ENCODE peak calls at places on chromosomes 11 and 22, in seven cellular contexts. One of them, this sample, is unnamed.

GRCh38 chr22:36405221-36405631 is 17.5 kb upstream of the MYH9 start:
- DNase-seq in activated T-cell treated with anti-CD3 and anti-CD28 coated beads for 48 hours: no peak
- DNase-seq in AG08395: no peak
- DNase-seq in NCI-H1694: no peak
- DNase-seq in SJSA1: no peak
- DNase-seq in heart right ventricle: no peak
- DNase-seq in hepatic stellate cell: no peak
- DNase-seq in this sample: no peak

GRCh38 chr11:35330924-35331323 is 88.4 kb downstream of the SLC1A2 start:
- DNase-seq in activated T-cell treated with anti-CD3 and anti-CD28 coated beads for 48 hours: no peak
- DNase-seq in AG08395: no peak
- DNase-seq in NCI-H1694: no peak
- DNase-seq in SJSA1: no peak
- DNase-seq in heart right ventricle: no peak
- DNase-seq in hepatic stellate cell: no peak
- DNase-seq in this sample: no peak

GRCh38 chr22:20061481-20061861 is 18.6 kb upstream of the DGCR8 start:
- DNase-seq in activated T-cell treated with anti-CD3 and anti-CD28 coated beads for 48 hours: no peak
- DNase-seq in AG08395: no peak
- DNase-seq in NCI-H1694: no peak
- DNase-seq in SJSA1: no peak
- DNase-seq in heart right ventricle: peak
- DNase-seq in hepatic stellate cell: no peak
- DNase-seq in this sample: no peak

GRCh38 chr11:125224391-125225015 is 60.0 kb downstream of the PKNOX2 start:
- DNase-seq in activated T-cell treated with anti-CD3 and anti-CD28 coated beads for 48 hours: no peak
- DNase-seq in AG08395: no peak
- DNase-seq in NCI-H1694: peak
- DNase-seq in SJSA1: no peak
- DNase-seq in heart right ventricle: peak
- DNase-seq in hepatic stellate cell: peak
- DNase-seq in this sample: peak

GRCh38 chr11:26227311-26227710 is 104.6 kb upstream of the ANO3 start:
- DNase-seq in activated T-cell treated with anti-CD3 and anti-CD28 coated beads for 48 hours: no peak
- DNase-seq in AG08395: peak
- DNase-seq in NCI-H1694: peak
- DNase-seq in SJSA1: no peak
- DNase-seq in heart right ventricle: no peak
- DNase-seq in hepatic stellate cell: peak
- DNase-seq in this sample: peak

GRCh38 chr11:81792416-81792815 is 941.2 kb downstream of the FAM181B start:
- DNase-seq in activated T-cell treated with anti-CD3 and anti-CD28 coated beads for 48 hours: no peak
- DNase-seq in AG08395: no peak
- DNase-seq in NCI-H1694: no peak
- DNase-seq in SJSA1: no peak
- DNase-seq in heart right ventricle: no peak
- DNase-seq in hepatic stellate cell: no peak
- DNase-seq in this sample: no peak

GRCh38 chr11:97761175-97761574 is 1259.6 kb upstream of the CNTN5 start:
- DNase-seq in activated T-cell treated with anti-CD3 and anti-CD28 coated beads for 48 hours: no peak
- DNase-seq in AG08395: no peak
- DNase-seq in NCI-H1694: no peak
- DNase-seq in SJSA1: no peak
- DNase-seq in heart right ventricle: no peak
- DNase-seq in hepatic stellate cell: no peak
- DNase-seq in this sample: no peak

GRCh38 chr11:43072096-43072495 is 239.7 kb upstream of the API5 start:
- DNase-seq in activated T-cell treated with anti-CD3 and anti-CD28 coated beads for 48 hours: no peak
- DNase-seq in AG08395: no peak
- DNase-seq in NCI-H1694: no peak
- DNase-seq in SJSA1: no peak
- DNase-seq in heart right ventricle: no peak
- DNase-seq in hepatic stellate cell: no peak
- DNase-seq in this sample: no peak

GRCh38 chr11:86014221-86014620 is 54.7 kb downstream of the PICALM start:
- DNase-seq in activated T-cell treated with anti-CD3 and anti-CD28 coated beads for 48 hours: no peak
- DNase-seq in AG08395: no peak
- DNase-seq in NCI-H1694: no peak
- DNase-seq in SJSA1: no peak
- DNase-seq in heart right ventricle: no peak
- DNase-seq in hepatic stellate cell: no peak
- DNase-seq in this sample: no peak

GRCh38 chr11:43866969-43867368 is 13.7 kb upstream of the ALKBH3 start:
- DNase-seq in activated T-cell treated with anti-CD3 and anti-CD28 coated beads for 48 hours: no peak
- DNase-seq in AG08395: no peak
- DNase-seq in NCI-H1694: no peak
- DNase-seq in SJSA1: no peak
- DNase-seq in heart right ventricle: no peak
- DNase-seq in hepatic stellate cell: no peak
- DNase-seq in this sample: no peak

GRCh38 chr22:40519284-40519947 is 117.1 kb downstream of the MRTFA start:
- DNase-seq in activated T-cell treated with anti-CD3 and anti-CD28 coated beads for 48 hours: no peak
- DNase-seq in AG08395: no peak
- DNase-seq in NCI-H1694: no peak
- DNase-seq in SJSA1: no peak
- DNase-seq in heart right ventricle: no peak
- DNase-seq in hepatic stellate cell: no peak
- DNase-seq in this sample: no peak

GRCh38 chr11:100235085-100235484 is 452.0 kb upstream of the ARHGAP42 start:
- DNase-seq in activated T-cell treated with anti-CD3 and anti-CD28 coated beads for 48 hours: no peak
- DNase-seq in AG08395: no peak
- DNase-seq in NCI-H1694: no peak
- DNase-seq in SJSA1: no peak
- DNase-seq in heart right ventricle: no peak
- DNase-seq in hepatic stellate cell: no peak
- DNase-seq in this sample: no peak

GRCh38 chr22:48993655-48994054 is 834.0 kb downstream of the BRD1 start:
- DNase-seq in activated T-cell treated with anti-CD3 and anti-CD28 coated beads for 48 hours: no peak
- DNase-seq in AG08395: no peak
- DNase-seq in NCI-H1694: no peak
- DNase-seq in SJSA1: no peak
- DNase-seq in heart right ventricle: no peak
- DNase-seq in hepatic stellate cell: no peak
- DNase-seq in this sample: no peak

GRCh38 chr22:46915978-46916730 is 153.7 kb downstream of the TBC1D22A start:
- DNase-seq in activated T-cell treated with anti-CD3 and anti-CD28 coated beads for 48 hours: no peak
- DNase-seq in AG08395: no peak
- DNase-seq in NCI-H1694: no peak
- DNase-seq in SJSA1: peak
- DNase-seq in heart right ventricle: no peak
- DNase-seq in hepatic stellate cell: no peak
- DNase-seq in this sample: no peak

GRCh38 chr11:59144096-59144495 is 1.4 kb downstream of the FAM111A start:
- DNase-seq in activated T-cell treated with anti-CD3 and anti-CD28 coated beads for 48 hours: no peak
- DNase-seq in AG08395: no peak
- DNase-seq in NCI-H1694: no peak
- DNase-seq in SJSA1: no peak
- DNase-seq in heart right ventricle: no peak
- DNase-seq in hepatic stellate cell: no peak
- DNase-seq in this sample: no peak

GRCh38 chr11:120127236-120127635 is 10.7 kb downstream of the TRIM29 start:
- DNase-seq in activated T-cell treated with anti-CD3 and anti-CD28 coated beads for 48 hours: no peak
- DNase-seq in AG08395: no peak
- DNase-seq in NCI-H1694: no peak
- DNase-seq in SJSA1: no peak
- DNase-seq in heart right ventricle: no peak
- DNase-seq in hepatic stellate cell: no peak
- DNase-seq in this sample: no peak

GRCh38 chr22:44758354-44758969 is 6.1 kb downstream of the ARHGAP8 start:
- DNase-seq in activated T-cell treated with anti-CD3 and anti-CD28 coated beads for 48 hours: no peak
- DNase-seq in AG08395: peak
- DNase-seq in NCI-H1694: peak
- DNase-seq in SJSA1: no peak
- DNase-seq in heart right ventricle: no peak
- DNase-seq in hepatic stellate cell: no peak
- DNase-seq in this sample: peak

GRCh38 chr11:66708701-66709100 is 20.3 kb downstream of the SPTBN2 start:
- DNase-seq in activated T-cell treated with anti-CD3 and anti-CD28 coated beads for 48 hours: no peak
- DNase-seq in AG08395: no peak
- DNase-seq in NCI-H1694: no peak
- DNase-seq in SJSA1: no peak
- DNase-seq in heart right ventricle: no peak
- DNase-seq in hepatic stellate cell: no peak
- DNase-seq in this sample: no peak

GRCh38 chr11:62139526-62140301 is 15.9 kb downstream of the INCENP start:
- DNase-seq in activated T-cell treated with anti-CD3 and anti-CD28 coated beads for 48 hours: no peak
- DNase-seq in AG08395: no peak
- DNase-seq in NCI-H1694: no peak
- DNase-seq in SJSA1: peak
- DNase-seq in heart right ventricle: no peak
- DNase-seq in hepatic stellate cell: no peak
- DNase-seq in this sample: no peak

GRCh38 chr11:65186701-65187100 is 5.0 kb downstream of the CAPN1 start:
- DNase-seq in activated T-cell treated with anti-CD3 and anti-CD28 coated beads for 48 hours: no peak
- DNase-seq in AG08395: no peak
- DNase-seq in NCI-H1694: no peak
- DNase-seq in SJSA1: peak
- DNase-seq in heart right ventricle: no peak
- DNase-seq in hepatic stellate cell: no peak
- DNase-seq in this sample: no peak

GRCh38 chr11:28566643-28567042 is 458.5 kb downstream of the METTL15 start:
- DNase-seq in activated T-cell treated with anti-CD3 and anti-CD28 coated beads for 48 hours: no peak
- DNase-seq in AG08395: peak
- DNase-seq in NCI-H1694: no peak
- DNase-seq in SJSA1: peak
- DNase-seq in heart right ventricle: peak
- DNase-seq in hepatic stellate cell: peak
- DNase-seq in this sample: peak

GRCh38 chr22:44955102-44955501 is 54.7 kb downstream of the PHF21B start:
- DNase-seq in activated T-cell treated with anti-CD3 and anti-CD28 coated beads for 48 hours: no peak
- DNase-seq in AG08395: no peak
- DNase-seq in NCI-H1694: no peak
- DNase-seq in SJSA1: no peak
- DNase-seq in heart right ventricle: no peak
- DNase-seq in hepatic stellate cell: no peak
- DNase-seq in this sample: no peak

GRCh38 chr11:35584321-35584720 is 33.9 kb upstream of the FJX1 start:
- DNase-seq in activated T-cell treated with anti-CD3 and anti-CD28 coated beads for 48 hours: no peak
- DNase-seq in AG08395: peak
- DNase-seq in NCI-H1694: no peak
- DNase-seq in SJSA1: no peak
- DNase-seq in heart right ventricle: no peak
- DNase-seq in hepatic stellate cell: no peak
- DNase-seq in this sample: peak

GRCh38 chr22:22068025-22068424 is 85.4 kb upstream of the TOP3B start:
- DNase-seq in activated T-cell treated with anti-CD3 and anti-CD28 coated beads for 48 hours: no peak
- DNase-seq in AG08395: no peak
- DNase-seq in NCI-H1694: no peak
- DNase-seq in SJSA1: no peak
- DNase-seq in heart right ventricle: no peak
- DNase-seq in hepatic stellate cell: no peak
- DNase-seq in this sample: no peak

This sample was measured in HTR-8/SVneo.